ENCODE peak calls at places on chromosomes 6 and 20, in seven cellular contexts. One of them, this sample, is unnamed.
A peak's percentile ranks its signal among the peaks of the same experiment; 100 is the strongest.

GRCh38 chr6:48032156-48032555 is 78.8 kb downstream of the PTCHD4 start:
- DNase-seq in body of pancreas: no peak
- DNase-seq in RWPE1: peak; percentile 14
- DNase-seq in SW480: no peak
- DNase-seq in T-helper 1 cell: no peak
- DNase-seq in left lung: no peak
- DNase-seq in pons: no peak
- DNase-seq in this sample: no peak

GRCh38 chr6:148507774-148508173 is 165.1 kb downstream of the SASH1 start:
- DNase-seq in body of pancreas: no peak
- DNase-seq in RWPE1: no peak
- DNase-seq in SW480: no peak
- DNase-seq in T-helper 1 cell: no peak
- DNase-seq in left lung: no peak
- DNase-seq in pons: no peak
- DNase-seq in this sample: no peak

GRCh38 chr20:45867811-45868176 is 10.4 kb downstream of the ZSWIM3 start:
- DNase-seq in body of pancreas: no peak
- DNase-seq in RWPE1: peak; percentile 89
- DNase-seq in SW480: no peak
- DNase-seq in T-helper 1 cell: no peak
- DNase-seq in left lung: no peak
- DNase-seq in pons: no peak
- DNase-seq in this sample: no peak

GRCh38 chr20:63696311-63696627 is 183 bp upstream of the TNFRSF6B start:
- DNase-seq in body of pancreas: peak; percentile 37
- DNase-seq in RWPE1: peak; percentile 95
- DNase-seq in SW480: peak; percentile 74
- DNase-seq in T-helper 1 cell: no peak
- DNase-seq in left lung: peak; percentile 77
- DNase-seq in pons: no peak
- DNase-seq in this sample: no peak

GRCh38 chr6:23754197-23754596 is 371.8 kb upstream of the NRSN1 start:
- DNase-seq in body of pancreas: no peak
- DNase-seq in RWPE1: no peak
- DNase-seq in SW480: no peak
- DNase-seq in T-helper 1 cell: no peak
- DNase-seq in left lung: no peak
- DNase-seq in pons: no peak
- DNase-seq in this sample: no peak

GRCh38 chr20:59032713-59033059 is 551 bp upstream of the ATP5F1E start:
- DNase-seq in body of pancreas: peak; percentile 20
- DNase-seq in RWPE1: peak; percentile 56
- DNase-seq in SW480: peak; percentile 84
- DNase-seq in T-helper 1 cell: no peak
- DNase-seq in left lung: no peak
- DNase-seq in pons: no peak
- DNase-seq in this sample: no peak

GRCh38 chr20:2799688-2800589 is 488 bp downstream of the CPXM1 start:
- DNase-seq in body of pancreas: no peak
- DNase-seq in RWPE1: no peak
- DNase-seq in SW480: no peak
- DNase-seq in T-helper 1 cell: no peak
- DNase-seq in left lung: peak; percentile 77
- DNase-seq in pons: no peak
- DNase-seq in this sample: no peak

GRCh38 chr6:16345449-16346330 is 107.3 kb downstream of the GMPR start:
- DNase-seq in body of pancreas: no peak
- DNase-seq in RWPE1: peak; percentile 50
- DNase-seq in SW480: peak; percentile 35
- DNase-seq in T-helper 1 cell: no peak
- DNase-seq in left lung: no peak
- DNase-seq in pons: no peak
- DNase-seq in this sample: no peak

GRCh38 chr6:78835817-78836216 is 31.5 kb upstream of the IRAK1BP1 start:
- DNase-seq in body of pancreas: no peak
- DNase-seq in RWPE1: peak; percentile 20
- DNase-seq in SW480: peak; percentile 8
- DNase-seq in T-helper 1 cell: no peak
- DNase-seq in left lung: no peak
- DNase-seq in pons: peak; percentile 70
- DNase-seq in this sample: no peak

GRCh38 chr6:43373252-43373875 is 3.9 kb upstream of the ZNF318 start:
- DNase-seq in body of pancreas: peak; percentile 58
- DNase-seq in RWPE1: no peak
- DNase-seq in SW480: no peak
- DNase-seq in T-helper 1 cell: no peak
- DNase-seq in left lung: no peak
- DNase-seq in pons: no peak
- DNase-seq in this sample: no peak

GRCh38 chr20:63536241-63536977 is 767 bp downstream of the PTK6 start:
- DNase-seq in body of pancreas: peak; percentile 47
- DNase-seq in RWPE1: peak; percentile 95
- DNase-seq in SW480: peak; percentile 75
- DNase-seq in T-helper 1 cell: no peak
- DNase-seq in left lung: peak; percentile 82
- DNase-seq in pons: no peak
- DNase-seq in this sample: no peak

GRCh38 chr6:15062311-15063252 is 183.3 kb upstream of the JARID2 start:
- DNase-seq in body of pancreas: no peak
- DNase-seq in RWPE1: peak; percentile 91
- DNase-seq in SW480: peak; percentile 15
- DNase-seq in T-helper 1 cell: no peak
- DNase-seq in left lung: no peak
- DNase-seq in pons: no peak
- DNase-seq in this sample: no peak

GRCh38 chr6:33860706-33861474 is 57.1 kb upstream of the MLN start:
- DNase-seq in body of pancreas: no peak
- DNase-seq in RWPE1: no peak
- DNase-seq in SW480: no peak
- DNase-seq in T-helper 1 cell: peak; percentile 95
- DNase-seq in left lung: no peak
- DNase-seq in pons: no peak
- DNase-seq in this sample: no peak

GRCh38 chr6:153108320-153108719 is 22.8 kb downstream of the RGS17 start:
- DNase-seq in body of pancreas: no peak
- DNase-seq in RWPE1: no peak
- DNase-seq in SW480: no peak
- DNase-seq in T-helper 1 cell: no peak
- DNase-seq in left lung: no peak
- DNase-seq in pons: no peak
- DNase-seq in this sample: peak; percentile 13

GRCh38 chr6:84066536-84066935 is 33.0 kb downstream of the MRAP2 start:
- DNase-seq in body of pancreas: no peak
- DNase-seq in RWPE1: no peak
- DNase-seq in SW480: no peak
- DNase-seq in T-helper 1 cell: no peak
- DNase-seq in left lung: no peak
- DNase-seq in pons: no peak
- DNase-seq in this sample: no peak

GRCh38 chr20:35718972-35719635 is 19.9 kb downstream of the ROMO1 start:
- DNase-seq in body of pancreas: no peak
- DNase-seq in RWPE1: no peak
- DNase-seq in SW480: no peak
- DNase-seq in T-helper 1 cell: no peak
- DNase-seq in left lung: no peak
- DNase-seq in pons: no peak
- DNase-seq in this sample: no peak

GRCh38 chr6:41647061-41647511 is 8.8 kb downstream of the MDFI start:
- DNase-seq in body of pancreas: no peak
- DNase-seq in RWPE1: no peak
- DNase-seq in SW480: no peak
- DNase-seq in T-helper 1 cell: no peak
- DNase-seq in left lung: no peak
- DNase-seq in pons: no peak
- DNase-seq in this sample: no peak

GRCh38 chr6:142728910-142729481 is 216.0 kb downstream of the HIVEP2 start:
- DNase-seq in body of pancreas: no peak
- DNase-seq in RWPE1: no peak
- DNase-seq in SW480: no peak
- DNase-seq in T-helper 1 cell: no peak
- DNase-seq in left lung: no peak
- DNase-seq in pons: no peak
- DNase-seq in this sample: no peak

GRCh38 chr6:16104624-16105023 is 24.3 kb upstream of the MYLIP start:
- DNase-seq in body of pancreas: no peak
- DNase-seq in RWPE1: no peak
- DNase-seq in SW480: no peak
- DNase-seq in T-helper 1 cell: no peak
- DNase-seq in left lung: no peak
- DNase-seq in pons: no peak
- DNase-seq in this sample: no peak